ENCODE peak calls at places on chromosomes 4 and X, in six cellular contexts. One of them, this sample, is unnamed.

GRCh38 chrX:132226169-132226568 is 6.9 kb upstream of the RAP2C start:
- DNase-seq in Karpas-422: peak; percentile 63
- DNase-seq in GM23248: peak; percentile 30
- DNase-seq in cardiac muscle cell: no peak
- DNase-seq in ascending aorta: no peak
- DNase-seq in heart right ventricle: no peak
- DNase-seq in this sample: no peak

GRCh38 chrX:77742788-77743476 is 43.1 kb downstream of the ATRX start:
- DNase-seq in Karpas-422: no peak
- DNase-seq in GM23248: peak; percentile 66
- DNase-seq in cardiac muscle cell: no peak
- DNase-seq in ascending aorta: peak; percentile 68
- DNase-seq in heart right ventricle: peak; percentile 27
- DNase-seq in this sample: peak; percentile 14

GRCh38 chr4:107392951-107393350 is 327.1 kb downstream of the PAPSS1 start:
- DNase-seq in Karpas-422: no peak
- DNase-seq in GM23248: peak; percentile 68
- DNase-seq in cardiac muscle cell: no peak
- DNase-seq in ascending aorta: no peak
- DNase-seq in heart right ventricle: no peak
- DNase-seq in this sample: no peak

GRCh38 chrX:83508006-83508405 is at the start of gene POU3F4:
- DNase-seq in Karpas-422: no peak
- DNase-seq in GM23248: peak; percentile 4
- DNase-seq in cardiac muscle cell: peak; percentile 82
- DNase-seq in ascending aorta: no peak
- DNase-seq in heart right ventricle: no peak
- DNase-seq in this sample: peak; percentile 2

GRCh38 chr4:86595426-86595805 is 1.3 kb downstream of the PTPN13 start:
- DNase-seq in Karpas-422: no peak
- DNase-seq in GM23248: peak; percentile 78
- DNase-seq in cardiac muscle cell: peak; percentile 20
- DNase-seq in ascending aorta: no peak
- DNase-seq in heart right ventricle: no peak
- DNase-seq in this sample: no peak

GRCh38 chr4:1592179-1593037 is 91.7 kb downstream of the FAM53A start:
- DNase-seq in Karpas-422: no peak
- DNase-seq in GM23248: no peak
- DNase-seq in cardiac muscle cell: no peak
- DNase-seq in ascending aorta: no peak
- DNase-seq in heart right ventricle: peak; percentile 2
- DNase-seq in this sample: no peak

GRCh38 chrX:84078991-84079390 is 109.0 kb downstream of the RPS6KA6 start:
- DNase-seq in Karpas-422: no peak
- DNase-seq in GM23248: no peak
- DNase-seq in cardiac muscle cell: no peak
- DNase-seq in ascending aorta: no peak
- DNase-seq in heart right ventricle: no peak
- DNase-seq in this sample: no peak

GRCh38 chr4:53941331-53941730 is 123.1 kb downstream of the CHIC2 start:
- DNase-seq in Karpas-422: no peak
- DNase-seq in GM23248: no peak
- DNase-seq in cardiac muscle cell: no peak
- DNase-seq in ascending aorta: no peak
- DNase-seq in heart right ventricle: no peak
- DNase-seq in this sample: no peak

GRCh38 chr4:157984285-157984911 is 188.4 kb downstream of the GASK1B start:
- DNase-seq in Karpas-422: no peak
- DNase-seq in GM23248: no peak
- DNase-seq in cardiac muscle cell: no peak
- DNase-seq in ascending aorta: no peak
- DNase-seq in heart right ventricle: no peak
- DNase-seq in this sample: no peak

GRCh38 chr4:156751486-156751885 is 220.1 kb downstream of the PDGFC start:
- DNase-seq in Karpas-422: no peak
- DNase-seq in GM23248: peak; percentile 56
- DNase-seq in cardiac muscle cell: no peak
- DNase-seq in ascending aorta: no peak
- DNase-seq in heart right ventricle: no peak
- DNase-seq in this sample: no peak

GRCh38 chr4:147843162-147843561 is 111.3 kb downstream of the ARHGAP10 start:
- DNase-seq in Karpas-422: peak; percentile 75
- DNase-seq in GM23248: no peak
- DNase-seq in cardiac muscle cell: no peak
- DNase-seq in ascending aorta: no peak
- DNase-seq in heart right ventricle: no peak
- DNase-seq in this sample: no peak

DNA sequence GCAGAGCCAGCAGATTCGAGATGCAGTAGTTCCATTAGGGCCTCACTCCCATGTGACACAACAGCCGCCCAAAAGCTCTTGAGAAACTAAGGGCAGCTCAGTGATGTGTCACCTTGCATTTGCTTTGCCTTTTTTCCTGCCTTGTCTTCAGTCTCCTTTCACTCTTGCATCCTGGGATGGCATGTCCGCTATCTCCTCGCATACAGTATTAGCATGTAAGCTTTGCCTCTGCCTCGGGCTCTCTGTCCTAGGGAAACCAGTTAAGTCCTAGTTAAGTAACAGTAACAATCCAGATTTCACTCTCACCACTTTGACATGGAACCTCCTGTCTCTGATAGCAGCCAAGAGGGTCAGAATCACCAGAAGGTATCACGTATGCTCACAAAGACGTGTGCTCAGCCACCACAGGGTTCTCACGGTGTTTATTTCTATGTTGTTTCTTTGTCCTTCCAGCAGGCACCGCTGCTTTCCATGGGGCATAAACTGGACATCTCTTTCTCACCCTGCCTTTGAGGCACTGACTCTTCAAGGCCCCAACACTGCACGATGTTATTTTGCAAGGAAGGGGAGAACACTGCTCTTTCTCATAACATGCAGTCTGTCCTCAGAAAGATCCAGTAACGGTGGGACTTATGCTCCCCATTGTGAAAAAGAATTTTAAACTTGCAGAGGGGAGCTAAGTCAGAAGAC is 26.7 kb upstream of the SORBS2 start:
- DNase-seq in Karpas-422: no peak
- DNase-seq in GM23248: peak; percentile 31
- DNase-seq in cardiac muscle cell: no peak
- DNase-seq in ascending aorta: no peak
- DNase-seq in heart right ventricle: no peak
- DNase-seq in this sample: no peak
- H3K27ac ChIP-seq in Karpas-422: no peak overlapping the region
- H3K27ac ChIP-seq in GM23248: peak overlapping the region; percentile 88
- H3K27ac ChIP-seq in cardiac muscle cell: peak overlapping the region; percentile 81
- H3K27ac ChIP-seq in ascending aorta: peak overlapping the region; percentile 59
- H3K27ac ChIP-seq in heart right ventricle: peak overlapping the region; percentile 82
- H3K27ac ChIP-seq in this sample: peak overlapping the region; percentile 48

GRCh38 chr4:27006247-27006603 is 145.6 kb downstream of the STIM2 start:
- DNase-seq in Karpas-422: no peak
- DNase-seq in GM23248: peak; percentile 46
- DNase-seq in cardiac muscle cell: no peak
- DNase-seq in ascending aorta: no peak
- DNase-seq in heart right ventricle: no peak
- DNase-seq in this sample: no peak
- H3K27ac ChIP-seq in Karpas-422: peak overlapping the region; percentile 58
- H3K27ac ChIP-seq in GM23248: peak overlapping the region; percentile 73
- H3K27ac ChIP-seq in cardiac muscle cell: no peak overlapping the region
- H3K27ac ChIP-seq in ascending aorta: no peak overlapping the region
- H3K27ac ChIP-seq in heart right ventricle: no peak overlapping the region
- H3K27ac ChIP-seq in this sample: no peak overlapping the region

GRCh38 chr4:80006935-80007744 is 65.9 kb downstream of the ANTXR2 start:
- DNase-seq in Karpas-422: no peak
- DNase-seq in GM23248: no peak
- DNase-seq in cardiac muscle cell: no peak
- DNase-seq in ascending aorta: no peak
- DNase-seq in heart right ventricle: no peak
- DNase-seq in this sample: no peak
- H3K27ac ChIP-seq in Karpas-422: no peak overlapping the region
- H3K27ac ChIP-seq in GM23248: no peak overlapping the region
- H3K27ac ChIP-seq in cardiac muscle cell: peak overlapping the region; percentile 13
- H3K27ac ChIP-seq in ascending aorta: no peak overlapping the region
- H3K27ac ChIP-seq in heart right ventricle: no peak overlapping the region
- H3K27ac ChIP-seq in this sample: no peak overlapping the region

GRCh38 chr4:6928067-6928466 is 18.4 kb downstream of the TBC1D14 start:
- DNase-seq in Karpas-422: no peak
- DNase-seq in GM23248: no peak
- DNase-seq in cardiac muscle cell: no peak
- DNase-seq in ascending aorta: no peak
- DNase-seq in heart right ventricle: no peak
- DNase-seq in this sample: no peak

GRCh38 chr4:6932918-6933317 is 23.3 kb downstream of the TBC1D14 start:
- DNase-seq in Karpas-422: no peak
- DNase-seq in GM23248: no peak
- DNase-seq in cardiac muscle cell: no peak
- DNase-seq in ascending aorta: no peak
- DNase-seq in heart right ventricle: no peak
- DNase-seq in this sample: no peak

GRCh38 chr4:6932475-6932874 is 22.8 kb downstream of the TBC1D14 start:
- DNase-seq in Karpas-422: no peak
- DNase-seq in GM23248: no peak
- DNase-seq in cardiac muscle cell: no peak
- DNase-seq in ascending aorta: no peak
- DNase-seq in heart right ventricle: no peak
- DNase-seq in this sample: no peak

GRCh38 chr4:6929339-6929734 is 19.7 kb downstream of the TBC1D14 start:
- DNase-seq in Karpas-422: no peak
- DNase-seq in GM23248: no peak
- DNase-seq in cardiac muscle cell: no peak
- DNase-seq in ascending aorta: no peak
- DNase-seq in heart right ventricle: no peak
- DNase-seq in this sample: no peak

DNA sequence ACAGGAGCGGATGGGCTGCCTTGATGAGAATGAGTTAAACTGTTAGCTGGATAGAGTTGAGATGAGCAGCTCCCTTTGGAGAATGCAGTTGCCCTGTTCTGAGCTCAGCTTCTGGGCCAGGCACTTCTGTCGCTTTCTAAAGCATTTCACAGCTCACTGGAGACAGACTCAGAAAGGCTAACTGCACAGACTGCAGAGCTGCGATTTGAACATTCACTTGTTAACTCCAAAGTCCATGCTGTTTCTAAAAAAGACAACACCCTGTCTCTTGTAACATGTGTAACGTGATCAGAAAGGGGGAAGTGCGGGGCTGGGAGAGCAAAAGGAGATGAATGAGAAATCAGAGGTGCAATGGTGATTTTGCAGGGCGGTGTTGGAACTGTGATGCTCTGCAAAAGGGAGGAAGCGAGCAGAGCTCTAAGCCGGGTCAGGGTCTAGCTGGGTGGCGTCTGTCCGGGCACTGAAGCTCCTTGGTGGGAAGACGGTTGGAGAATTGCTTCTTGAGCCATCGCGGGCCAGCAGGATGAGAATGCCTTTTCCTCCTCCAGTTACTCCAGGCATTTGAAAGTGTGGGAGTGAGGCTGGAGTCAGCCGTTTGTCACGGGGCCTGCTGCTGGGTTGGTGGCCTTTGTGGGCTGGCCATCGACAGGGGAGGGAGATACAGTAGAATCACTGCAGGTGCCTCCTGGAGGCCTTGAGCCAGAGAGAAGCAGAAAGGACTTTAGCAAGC is 20.3 kb downstream of the TBC1D14 start:
- DNase-seq in Karpas-422: no peak
- DNase-seq in GM23248: no peak
- DNase-seq in cardiac muscle cell: no peak
- DNase-seq in ascending aorta: no peak
- DNase-seq in heart right ventricle: no peak
- DNase-seq in this sample: no peak
- H3K27ac ChIP-seq in Karpas-422: no peak overlapping the region
- H3K27ac ChIP-seq in GM23248: no peak overlapping the region
- H3K27ac ChIP-seq in cardiac muscle cell: peak overlapping the region; percentile 3
- H3K27ac ChIP-seq in ascending aorta: no peak overlapping the region
- H3K27ac ChIP-seq in heart right ventricle: no peak overlapping the region
- H3K27ac ChIP-seq in this sample: no peak overlapping the region